ENCODE peak calls at places on chromosomes 4 and X, in nine cellular contexts. F is HCT116, D is suprapubic skin, X is heart right ventricle, U is PC-9, B is PC-3, O is heart left ventricle, A is ovary, K is GM23248. W is an unnamed sample. For H3K9me3, the result is how much of the 10 kb centered on the place peaks cover.

GRCh38 chrX:15882704-15883539 is 28.3 kb upstream of the AP1S2 start:
- DNase-seq in K (peak), A (no peak), D (no peak), F (no peak), U (peak), O (no peak), B (peak), X (no peak), W (no peak)

GRCh38 chr4:78661923-78662521 is 110.5 kb downstream of the ANXA3 start:
- DNase-seq in U (no peak), D (no peak), A (no peak), K (peak), O (no peak), B (peak), F (no peak), X (no peak), W (no peak)

GRCh38 chr4:13399257-13399656 is 84.9 kb downstream of the RAB28 start:
- DNase-seq in X (no peak), U (no peak), O (no peak), F (no peak), D (no peak), K (peak), A (no peak), B (peak), W (no peak)

GRCh38 chrX:17579021-17579420 is 158.3 kb upstream of the SCML1 start:
- DNase-seq in U (no peak), K (peak), B (no peak), O (no peak), F (no peak), D (no peak), A (no peak), X (no peak), W (no peak)

GRCh38 chrX:15985937-15986336 is 131.3 kb upstream of the AP1S2 start:
- DNase-seq in X (no peak), B (peak), D (no peak), U (no peak), F (no peak), K (no peak), O (no peak), A (no peak), W (no peak)

GRCh38 chr4:57151481-57151880 is 41.3 kb upstream of the IGFBP7 start:
- DNase-seq in U (peak), B (peak), X (no peak), K (no peak), A (no peak), D (no peak), O (no peak), F (no peak), W (no peak)

GRCh38 chrX:10507876-10508275 is 112.5 kb downstream of the MID1 start:
- DNase-seq in X (no peak), U (no peak), F (no peak), B (no peak), K (no peak), O (no peak), A (no peak), D (no peak), W (no peak)

GRCh38 chr4:105496899-105497298 is 23.0 kb upstream of the PPA2 start:
- DNase-seq in O (no peak), B (peak), A (no peak), X (no peak), F (no peak), K (no peak), U (no peak), D (no peak), W (no peak)

GRCh38 chrX:42967681-42968080 is 189.7 kb upstream of the PPP1R2C start:
- DNase-seq in U (no peak), F (no peak), B (no peak), O (no peak), D (no peak), X (no peak), K (no peak), A (no peak), W (no peak)

GRCh38 chr4:164902608-164903007 is 25.6 kb downstream of the APELA start:
- DNase-seq in U (no peak), O (no peak), F (no peak), X (no peak), D (no peak), A (no peak), K (no peak), B (no peak), W (no peak)

GRCh38 chr4:184740965-184741364 is 7.1 kb upstream of the CENPU start:
- DNase-seq in U (no peak), X (no peak), O (no peak), F (no peak), A (no peak), K (no peak), B (no peak), D (no peak), W (no peak)

GRCh38 chr4:105145059-105145912 is 1.4 kb upstream of the TET2 start:
- DNase-seq in O (no peak), F (no peak), A (no peak), D (no peak), B (no peak), X (no peak), K (peak), U (no peak), W (no peak)

GRCh38 chrX:41137589-41137988 is 52.3 kb downstream of the USP9X start:
- DNase-seq in B (peak), A (no peak), D (no peak), O (no peak), K (peak), U (no peak), F (no peak), X (no peak), W (no peak)

GRCh38 chrX:39821011-39821708 is 276.6 kb downstream of the BCOR start:
- DNase-seq in B (no peak), X (peak), O (no peak), A (peak), F (no peak), K (peak), D (no peak), U (no peak), W (no peak)

GRCh38 chr4:139921551-139922184 is 232.3 kb downstream of the MAML3 start:
- DNase-seq in U (no peak), K (no peak), B (peak), F (no peak), X (no peak), D (no peak), A (no peak), O (no peak), W (no peak)

GRCh38 chr4:123363729-123364128 is 32.9 kb upstream of the SPRY1 start:
- DNase-seq in X (no peak), F (no peak), D (no peak), O (no peak), B (no peak), U (no peak), K (no peak), A (no peak), W (no peak)

GRCh38 chrX:21747523-21747922 is 10.4 kb downstream of the SMPX start:
- DNase-seq in X (no peak), D (no peak), A (no peak), K (peak), B (no peak), O (no peak), F (no peak), U (no peak), W (no peak)

GRCh38 chr4:118997601-118998000 is 108.9 kb downstream of the SYNPO2 start:
- DNase-seq in X (no peak), K (peak), B (no peak), D (no peak), U (no peak), O (no peak), F (no peak), A (no peak), W (no peak)

GRCh38 chr4:134201216-134202098 is at the start of gene PABPC4L:
- DNase-seq in X (peak), D (no peak), U (peak), A (peak), K (peak), B (peak), F (no peak), O (peak), W (peak)

GRCh38 chr4:124745988-124746801 is 33.7 kb upstream of the ANKRD50 start:
- DNase-seq in B (no peak), K (peak), A (no peak), O (no peak), U (no peak), X (no peak), D (no peak), F (no peak), W (no peak)

GRCh38 chr4:100113732-100114131 is 76.5 kb downstream of the DDIT4L start:
- DNase-seq in D (no peak), F (no peak), K (no peak), U (no peak), O (no peak), A (no peak), X (no peak), B (no peak), W (no peak)

GRCh38 chr4:88705805-88706518 is 8.3 kb upstream of the NAP1L5 start:
- DNase-seq in F (no peak), D (no peak), X (no peak), U (no peak), B (peak), O (no peak), A (no peak), K (peak), W (no peak)

GRCh38 chr4:30720021-30720655 is at the start of gene PCDH7:
- DNase-seq in B (peak), U (peak), K (peak), D (no peak), F (no peak), X (peak), A (peak), O (peak), W (peak)

GRCh38 chrX:153304988-153305736 is 16.4 kb downstream of the PNMA6F start:
- DNase-seq in K (no peak), A (no peak), O (no peak), U (no peak), D (no peak), X (no peak), F (no peak), B (no peak), W (no peak)
- H3K9me3 ChIP-seq in K (under half), A (under half), O (under half), U (under half), D (under half), X (under half), F (under half), B (under half), W (under half)

DNA sequence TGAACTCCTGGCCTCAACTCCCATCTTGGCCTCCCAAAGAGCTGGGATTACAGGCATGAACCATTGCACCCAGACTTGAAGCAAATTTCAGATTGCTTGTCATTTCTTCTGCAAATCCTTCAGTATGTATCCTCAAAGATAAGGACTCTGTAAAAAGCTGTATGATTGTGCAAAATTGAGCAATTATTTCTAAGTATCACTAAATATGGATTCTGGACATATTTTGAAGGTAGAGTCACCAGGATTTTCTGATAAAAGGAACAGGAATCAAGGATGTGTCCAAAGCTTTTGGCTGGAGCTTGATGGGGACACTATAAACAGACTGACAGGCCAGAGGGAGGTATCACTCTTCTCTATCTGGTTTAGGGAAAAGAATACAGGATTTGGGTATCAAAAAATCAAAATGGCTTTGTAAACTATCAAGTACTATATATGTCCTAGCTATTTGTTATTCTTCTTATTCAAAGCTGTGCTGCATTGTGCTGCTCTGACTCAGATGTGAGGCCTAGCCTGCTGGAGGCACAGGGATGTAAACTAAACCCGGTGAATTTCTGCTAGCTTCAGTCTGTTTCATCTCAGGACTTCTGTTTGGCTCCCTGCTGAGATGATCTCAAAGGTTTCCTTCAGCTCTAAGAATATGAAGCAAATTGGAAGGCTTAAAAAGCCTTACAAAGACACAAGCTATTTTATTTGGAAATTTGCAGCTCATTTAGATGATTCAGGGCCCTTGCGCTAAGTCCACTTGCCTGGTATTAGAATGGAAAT is 8.3 kb downstream of the RPS4X start:
- DNase-seq in A (no peak), D (no peak), O (no peak), X (no peak), U (no peak), B (no peak), F (no peak), K (peak), W (no peak)
- H3K27ac ChIP-seq in A (no peak), D (no peak), O (no peak), X (no peak), U (peak), B (peak), F (no peak), K (peak), W (no peak)

DNA sequence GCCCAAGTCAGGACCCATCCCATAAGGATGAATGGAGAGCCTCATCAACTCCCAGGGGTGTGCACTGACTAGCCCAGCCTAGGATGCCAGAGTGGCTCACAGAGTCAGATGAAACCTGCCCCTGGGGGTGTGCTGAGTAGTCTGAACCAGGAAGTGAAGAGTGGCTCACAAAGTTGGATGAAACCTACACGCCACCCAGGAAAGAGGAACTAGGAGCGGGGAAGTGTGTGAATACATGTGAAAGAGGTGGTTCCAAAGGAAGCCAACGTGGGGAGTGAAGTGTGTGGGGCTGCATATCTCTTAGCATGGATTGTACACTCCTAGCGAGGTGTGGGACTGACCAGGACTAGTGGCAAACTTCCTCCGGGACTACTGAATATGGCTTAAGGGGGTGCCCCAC is 902.1 kb upstream of the NDST4 start:
- DNase-seq in U (no peak), F (no peak), D (no peak), B (no peak), K (no peak), X (no peak), A (no peak), O (no peak), W (no peak)
- H3K9me3 ChIP-seq in U (under half), F (under half), D (under half), B (under half), K (under half), X (under half), A (under half), O (under half), W (under half)

DNA sequence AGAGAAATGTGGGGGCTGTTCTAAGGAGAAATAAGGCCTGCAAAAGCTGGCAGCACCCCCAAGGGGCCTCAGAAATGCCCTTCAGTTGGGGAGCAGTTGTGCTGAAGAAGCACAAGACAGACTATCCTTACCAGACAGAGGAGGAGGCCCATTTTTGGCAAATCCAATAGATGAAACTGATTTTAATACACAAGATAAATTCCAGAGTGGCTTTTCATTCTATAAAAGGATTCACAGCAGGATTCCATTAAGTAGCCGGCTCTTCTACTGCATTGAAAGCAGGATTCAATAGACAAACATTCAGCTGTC is 8.1 kb downstream of the SEPTIN6 start:
- DNase-seq in O (no peak), B (no peak), D (no peak), U (no peak), K (peak), A (no peak), F (no peak), X (no peak), W (no peak)
- H3K27ac ChIP-seq in O (peak), B (no peak), D (peak), U (no peak), K (peak), A (no peak), F (no peak), X (peak), W (peak)

DNA sequence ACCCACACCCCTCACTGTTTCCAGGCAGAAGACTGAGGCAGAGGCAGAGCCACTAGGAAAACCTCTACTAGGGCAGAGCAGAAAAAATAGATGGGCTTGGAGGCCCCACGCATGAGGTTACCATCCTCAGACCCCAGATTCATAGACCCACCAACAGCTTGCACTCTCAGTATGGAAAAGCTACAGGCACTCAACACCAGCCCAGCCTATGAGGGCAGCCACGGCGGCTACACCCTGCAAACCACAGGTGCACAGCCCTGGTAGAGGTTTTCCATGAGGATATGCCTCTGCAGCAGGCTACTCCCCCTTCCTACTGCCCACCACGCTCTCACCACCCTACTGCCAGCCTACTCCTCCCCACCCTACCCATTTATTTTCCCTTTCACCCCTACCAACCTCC is 235.1 kb downstream of the CWH43 start:
- DNase-seq in K (no peak), F (no peak), D (no peak), X (no peak), U (no peak), B (no peak), O (no peak), A (no peak), W (no peak)
- H3K9me3 ChIP-seq in K (under half), F (under half), D (under half), X (under half), U (under half), B (under half), O (under half), A (under half), W (under half)

DNA sequence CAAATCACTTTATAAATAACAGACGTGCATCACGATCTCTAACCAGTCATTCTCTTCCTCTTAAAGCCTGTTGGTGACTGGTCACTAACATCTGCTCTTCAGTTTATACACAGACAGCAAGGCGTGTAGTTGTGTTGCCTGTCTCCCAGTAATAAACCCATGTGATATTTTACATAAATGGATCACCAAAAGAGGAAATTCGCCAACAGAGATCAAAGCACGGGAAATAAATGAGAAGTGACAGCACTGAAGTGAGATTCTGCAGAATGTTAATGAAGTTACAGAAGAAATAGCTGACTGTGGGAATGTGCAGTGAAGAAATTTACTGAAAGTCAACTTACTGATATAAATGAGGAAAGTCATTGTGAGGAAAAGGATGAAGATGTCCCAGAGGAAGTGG is 47.0 kb downstream of the AFF1 start:
- DNase-seq in O (no peak), X (no peak), K (no peak), F (no peak), D (no peak), A (no peak), B (no peak), U (no peak), W (no peak)
- H3K27ac ChIP-seq in O (peak), X (no peak), K (no peak), F (no peak), D (peak), A (no peak), B (no peak), U (no peak), W (no peak)

DNA sequence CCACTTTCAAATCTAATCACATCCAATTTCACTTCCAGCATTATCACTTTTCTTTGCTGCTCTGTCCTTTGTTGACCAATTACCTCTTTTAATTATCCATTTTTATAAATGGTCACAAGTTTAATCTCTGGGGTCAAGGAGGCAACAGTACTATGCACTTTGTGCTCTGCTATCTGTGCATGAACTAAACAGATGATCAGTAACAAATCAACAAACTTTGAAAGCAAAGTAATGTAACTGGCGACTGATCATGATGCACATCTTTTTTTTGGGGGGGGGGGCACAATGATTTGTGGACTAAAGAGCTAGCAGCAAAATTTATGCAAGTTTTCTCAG is 1.5 kb upstream of the SEC31A start:
- DNase-seq in F (no peak), X (no peak), K (no peak), B (no peak), U (no peak), D (no peak), A (no peak), O (no peak), W (no peak)
- H3K9me3 ChIP-seq in F (under half), X (under half), K (under half), B (under half), U (under half), D (under half), A (under half), O (under half), W (under half)

W was measured in uterus.